ENCODE peak calls at places on chromosome 1, in eight cellular contexts. J, P, C, O, I, Q, F and V are unnamed samples.

GRCh38 chr1:97170296-97170695 is 448.7 kb downstream of the PTBP2 start:
- DNase-seq in J (no peak), Q (no peak), F (no peak), I (no peak), P (no peak), C (no peak), O (no peak), V (no peak)

GRCh38 chr1:156775799-156776198 is 8.5 kb downstream of the PRCC start:
- DNase-seq in Q (no peak), P (no peak), F (no peak), C (peak; percentile 46), I (no peak), J (no peak), O (no peak), V (no peak)

GRCh38 chr1:231629132-231629531 is 2.5 kb downstream of the DISC1 start:
- DNase-seq in J (peak; percentile 67), P (peak; percentile 38), F (no peak), C (no peak), I (no peak), O (no peak), Q (peak; percentile 31), V (peak; percentile 59)

GRCh38 chr1:231806623-231807470 is 180.3 kb downstream of the DISC1 start:
- DNase-seq in C (peak; percentile 78), F (no peak), J (no peak), O (peak; percentile 28), I (no peak), Q (peak; percentile 34), P (peak; percentile 32), V (peak; percentile 76)

GRCh38 chr1:245225709-245226464 is 71.1 kb downstream of the KIF26B start:
- DNase-seq in F (no peak), O (no peak), C (no peak), I (no peak), Q (no peak), J (no peak), P (no peak), V (no peak)

GRCh38 chr1:212858461-212859265 is 588 bp downstream of the FLVCR1 start:
- DNase-seq in F (no peak), C (peak; percentile 47), J (no peak), P (peak; percentile 36), Q (peak; percentile 16), O (peak; percentile 26), I (no peak), V (no peak)

GRCh38 chr1:67687649-67688048 is 2.6 kb downstream of the GADD45A start:
- DNase-seq in C (peak; percentile 79), Q (no peak), F (no peak), J (no peak), O (no peak), P (no peak), I (no peak), V (no peak)

GRCh38 chr1:17606826-17607440 is 67.4 kb downstream of the ARHGEF10L start:
- DNase-seq in O (peak; percentile 71), F (no peak), P (no peak), J (peak; percentile 88), I (no peak), C (peak; percentile 79), Q (peak; percentile 73), V (peak; percentile 92)

GRCh38 chr1:182869241-182869666 is 30.1 kb downstream of the DHX9 start:
- DNase-seq in F (no peak), I (no peak), J (no peak), O (no peak), Q (no peak), P (no peak), C (no peak), V (no peak)

GRCh38 chr1:186456731-186457255 is 4.1 kb downstream of the PDC start:
- DNase-seq in F (no peak), P (no peak), Q (no peak), C (no peak), I (no peak), O (no peak), J (no peak), V (no peak)

GRCh38 chr1:1907098-1907736 is 7.8 kb upstream of the CALML6 start:
- DNase-seq in P (peak; percentile 38), J (peak; percentile 77), O (no peak), I (no peak), C (no peak), F (no peak), Q (no peak), V (peak; percentile 54)

GRCh38 chr1:115310821-115311220 is 27.2 kb downstream of the NGF start:
- DNase-seq in P (no peak), C (no peak), J (no peak), O (no peak), I (no peak), F (no peak), Q (no peak), V (no peak)

GRCh38 chr1:109823543-109824348 is 60.0 kb upstream of the EPS8L3 start:
- DNase-seq in F (no peak), P (peak; percentile 63), C (peak; percentile 57), Q (peak; percentile 49), O (peak; percentile 69), I (no peak), J (peak; percentile 92), V (peak; percentile 91)

GRCh38 chr1:12285496-12286143 is 55.8 kb downstream of the VPS13D start:
- DNase-seq in I (no peak), F (no peak), C (no peak), O (no peak), J (no peak), Q (no peak), P (no peak), V (no peak)

GRCh38 chr1:12287869-12288268 is 58.0 kb downstream of the VPS13D start:
- DNase-seq in F (no peak), P (no peak), I (no peak), C (no peak), J (no peak), Q (no peak), O (no peak), V (no peak)

GRCh38 chr1:12282142-12282541 is 52.3 kb downstream of the VPS13D start:
- DNase-seq in O (no peak), I (no peak), C (no peak), J (no peak), Q (no peak), P (no peak), F (no peak), V (no peak)

GRCh38 chr1:12279728-12280469 is 50.1 kb downstream of the VPS13D start:
- DNase-seq in I (no peak), F (no peak), P (no peak), O (no peak), J (no peak), Q (no peak), C (no peak), V (no peak)

DNA sequence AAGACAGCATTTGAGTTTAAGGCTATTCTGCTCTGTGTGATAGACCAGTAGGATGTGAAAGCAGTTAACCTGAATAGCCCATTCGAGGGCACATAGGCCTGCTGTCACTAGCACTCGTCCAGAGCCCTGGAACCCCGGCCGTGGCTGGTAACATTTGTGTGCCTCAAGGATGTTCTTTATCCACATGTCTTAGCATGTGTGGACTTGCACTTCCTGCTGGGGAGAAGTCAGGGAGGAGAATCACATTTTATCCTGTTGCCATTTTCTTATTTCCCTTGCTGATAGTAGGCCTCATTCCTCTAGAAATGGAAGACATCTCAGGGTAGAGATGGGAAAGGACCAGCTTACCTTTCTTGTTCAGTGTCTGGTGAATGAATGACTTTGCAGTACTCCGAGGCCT is 54.7 kb downstream of the VPS13D start:
- DNase-seq in J (no peak), F (no peak), I (no peak), C (no peak), O (no peak), P (no peak), Q (no peak), V (no peak)
- H3K4me3 ChIP-seq in J (no peak overlapping the region), F (no peak overlapping the region), I (no peak overlapping the region), C (no peak overlapping the region), O (no peak overlapping the region), P (no peak overlapping the region), Q (no peak overlapping the region), V (no peak overlapping the region)

GRCh38 chr1:6419397-6419802 is 319 bp downstream of the HES2 start:
- DNase-seq in O (no peak), F (no peak), C (no peak), Q (no peak), P (no peak), J (no peak), I (no peak), V (no peak)
- H3K4me3 ChIP-seq in O (peak overlapping the region; percentile 48), F (peak overlapping the region; percentile 60), C (peak overlapping the region; percentile 73), Q (peak overlapping the region; percentile 58), P (no peak overlapping the region), J (peak overlapping the region; percentile 49), I (peak overlapping the region; percentile 43), V (no peak overlapping the region)

DNA sequence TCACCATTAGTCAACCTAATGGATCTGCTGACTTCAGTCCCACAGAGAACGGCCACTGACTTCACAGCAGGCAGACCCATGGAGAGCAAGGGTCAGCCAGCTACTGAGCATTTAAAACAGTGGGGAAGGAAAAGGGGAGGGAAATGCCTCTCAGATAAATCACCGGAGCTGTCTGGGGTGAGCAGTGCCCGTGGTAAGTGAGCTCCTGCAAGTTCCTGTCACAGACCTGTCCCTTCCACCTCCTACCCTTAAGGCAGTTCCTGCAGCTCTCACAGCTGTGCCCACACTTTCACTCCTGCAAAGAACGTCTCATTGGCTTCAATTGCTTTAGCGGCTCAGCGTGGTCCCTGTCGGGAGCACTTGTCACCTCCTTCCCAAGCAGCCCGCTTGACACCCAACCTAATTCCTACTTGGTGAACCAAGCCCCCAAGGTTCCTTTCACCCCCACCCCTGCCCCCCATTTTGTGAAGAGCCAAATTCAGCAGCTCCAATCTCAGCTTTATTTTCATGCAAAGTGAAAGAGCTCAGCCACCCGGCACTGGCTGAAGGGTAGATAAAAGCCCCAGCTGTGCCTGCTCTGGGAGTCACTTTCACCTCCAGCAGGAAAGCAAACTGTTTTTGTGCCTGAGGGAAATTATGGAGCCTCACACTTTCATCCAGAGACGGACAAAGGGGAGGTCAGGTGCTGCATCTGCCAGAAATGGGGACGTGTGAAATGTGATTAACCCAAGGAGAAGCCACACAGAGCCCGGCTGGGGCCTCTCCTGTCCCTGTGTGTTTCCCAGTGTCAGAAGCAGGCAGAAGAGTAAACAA is 306.2 kb downstream of the TTLL7 start:
- DNase-seq in O (peak; percentile 21), P (peak; percentile 26), Q (no peak), F (no peak), C (peak; percentile 16), J (no peak), I (no peak), V (no peak)
- H3K4me3 ChIP-seq in O (peak overlapping the region; percentile 45), P (peak overlapping the region; percentile 26), Q (peak overlapping the region; percentile 59), F (no peak overlapping the region), C (no peak overlapping the region), J (peak overlapping the region; percentile 41), I (peak overlapping the region; percentile 31), V (no peak overlapping the region)

DNA sequence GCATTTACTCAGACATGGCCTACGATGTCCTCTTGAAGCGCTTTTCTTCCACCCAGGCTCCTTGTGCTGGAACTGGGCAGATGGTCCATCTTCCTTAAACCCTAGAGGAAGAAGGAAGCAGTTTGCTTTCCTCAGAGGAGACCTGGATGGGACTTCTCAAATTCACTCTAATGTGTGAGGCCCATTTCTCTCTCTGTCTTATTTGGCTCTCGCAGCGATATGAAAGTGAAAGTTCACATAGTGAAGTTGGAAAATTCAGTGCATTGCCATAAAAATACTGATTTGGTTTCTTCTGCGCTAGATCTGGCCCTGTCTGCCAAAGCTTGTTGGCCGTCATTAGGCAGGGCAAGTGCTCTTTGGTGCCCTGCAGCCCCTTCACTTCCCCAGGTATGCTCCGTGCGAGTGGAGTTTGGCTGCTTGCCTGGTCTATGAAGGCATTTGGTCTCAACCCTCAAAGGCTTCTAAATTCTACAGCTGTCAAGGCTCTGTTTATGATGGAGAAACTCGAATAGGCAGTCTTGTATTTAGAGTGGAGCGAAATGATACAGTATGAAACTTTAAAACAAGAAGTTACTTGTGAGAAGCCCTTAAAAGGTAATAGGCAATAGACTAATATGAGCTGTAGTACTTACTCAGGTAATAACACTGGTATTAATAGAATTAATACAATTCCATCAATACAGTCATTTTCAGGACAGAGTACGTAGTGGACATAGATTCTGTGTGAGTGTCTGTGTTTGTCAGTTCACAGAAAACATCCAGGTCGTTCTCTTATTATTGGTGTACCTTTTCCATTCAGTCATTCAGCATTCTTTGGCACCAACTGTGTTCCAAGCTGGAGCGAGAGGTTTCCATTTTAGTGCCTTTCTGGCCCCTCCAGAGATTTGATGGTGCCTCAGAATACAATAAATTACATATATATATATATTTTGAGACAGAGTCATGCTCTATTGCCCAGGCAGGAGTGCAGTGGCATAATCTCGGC is 20.5 kb downstream of the SZRD1 start:
- DNase-seq in P (no peak), I (no peak), O (no peak), J (no peak), C (no peak), Q (no peak), F (no peak), V (no peak)
- H3K4me3 ChIP-seq in P (peak overlapping the region; percentile 10), I (peak overlapping the region; percentile 29), O (no peak overlapping the region), J (peak overlapping the region; percentile 50), C (no peak overlapping the region), Q (peak overlapping the region; percentile 39), F (peak overlapping the region; percentile 15), V (peak overlapping the region; percentile 74)